ENCODE peak calls at places on chromosomes 1 and 21, in nine cellular contexts. One of them, this sample, is unnamed.

GRCh38 chr1:208516780-208517179 is 272.6 kb upstream of the PLXNA2 start:
- DNase-seq in hippocampal formation: no peak
- DNase-seq in AG04450: no peak
- DNase-seq in H7: no peak
- DNase-seq in AG20443: no peak
- DNase-seq in adrenal gland: no peak
- DNase-seq in brain pericyte: no peak
- DNase-seq in stimulated activated naive CD4-positive, alpha-beta T cell: no peak
- DNase-seq in fibroblast of the aortic adventitia: no peak
- DNase-seq in this sample: no peak

GRCh38 chr1:183676515-183677189 is 23.5 kb upstream of the APOBEC4 start:
- DNase-seq in AG04450: no peak
- DNase-seq in fibroblast of the aortic adventitia: peak
- DNase-seq in hippocampal formation: no peak
- DNase-seq in stimulated activated naive CD4-positive, alpha-beta T cell: no peak
- DNase-seq in adrenal gland: no peak
- DNase-seq in H7: no peak
- DNase-seq in brain pericyte: no peak
- DNase-seq in AG20443: peak
- DNase-seq in this sample: no peak

GRCh38 chr1:37486680-37487618 is 12.6 kb downstream of the ZC3H12A start:
- DNase-seq in stimulated activated naive CD4-positive, alpha-beta T cell: peak
- DNase-seq in hippocampal formation: peak
- DNase-seq in adrenal gland: peak
- DNase-seq in H7: peak
- DNase-seq in AG04450: no peak
- DNase-seq in brain pericyte: no peak
- DNase-seq in AG20443: peak
- DNase-seq in fibroblast of the aortic adventitia: peak
- DNase-seq in this sample: peak

GRCh38 chr1:227447531-227447990 is 115.8 kb upstream of the ZNF678 start:
- DNase-seq in AG04450: no peak
- DNase-seq in adrenal gland: no peak
- DNase-seq in fibroblast of the aortic adventitia: peak
- DNase-seq in stimulated activated naive CD4-positive, alpha-beta T cell: no peak
- DNase-seq in H7: peak
- DNase-seq in AG20443: peak
- DNase-seq in brain pericyte: no peak
- DNase-seq in hippocampal formation: no peak
- DNase-seq in this sample: peak

GRCh38 chr21:27636671-27637070 is 669.8 kb upstream of the ADAMTS5 start:
- DNase-seq in adrenal gland: no peak
- DNase-seq in brain pericyte: no peak
- DNase-seq in H7: no peak
- DNase-seq in fibroblast of the aortic adventitia: no peak
- DNase-seq in hippocampal formation: no peak
- DNase-seq in AG04450: no peak
- DNase-seq in AG20443: no peak
- DNase-seq in stimulated activated naive CD4-positive, alpha-beta T cell: no peak
- DNase-seq in this sample: no peak

GRCh38 chr1:87928623-87929022 is 599.9 kb downstream of the LMO4 start:
- DNase-seq in fibroblast of the aortic adventitia: no peak
- DNase-seq in AG20443: no peak
- DNase-seq in H7: no peak
- DNase-seq in adrenal gland: no peak
- DNase-seq in brain pericyte: no peak
- DNase-seq in hippocampal formation: no peak
- DNase-seq in AG04450: no peak
- DNase-seq in stimulated activated naive CD4-positive, alpha-beta T cell: no peak
- DNase-seq in this sample: peak

GRCh38 chr1:10598088-10598712 is 123.5 kb downstream of the PEX14 start:
- DNase-seq in fibroblast of the aortic adventitia: no peak
- DNase-seq in stimulated activated naive CD4-positive, alpha-beta T cell: no peak
- DNase-seq in H7: peak
- DNase-seq in brain pericyte: no peak
- DNase-seq in AG04450: no peak
- DNase-seq in hippocampal formation: peak
- DNase-seq in adrenal gland: no peak
- DNase-seq in AG20443: no peak
- DNase-seq in this sample: peak

GRCh38 chr1:51990478-51990965 is at the start of gene RAB3B:
- DNase-seq in AG04450: peak
- DNase-seq in hippocampal formation: no peak
- DNase-seq in H7: peak
- DNase-seq in fibroblast of the aortic adventitia: peak
- DNase-seq in brain pericyte: no peak
- DNase-seq in AG20443: peak
- DNase-seq in stimulated activated naive CD4-positive, alpha-beta T cell: peak
- DNase-seq in adrenal gland: peak
- DNase-seq in this sample: peak

GRCh38 chr1:9787702-9788101 is 36.1 kb downstream of the CLSTN1 start:
- DNase-seq in fibroblast of the aortic adventitia: no peak
- DNase-seq in adrenal gland: no peak
- DNase-seq in hippocampal formation: no peak
- DNase-seq in stimulated activated naive CD4-positive, alpha-beta T cell: peak
- DNase-seq in brain pericyte: no peak
- DNase-seq in H7: no peak
- DNase-seq in AG20443: no peak
- DNase-seq in AG04450: no peak
- DNase-seq in this sample: no peak

GRCh38 chr1:180940445-180940844 is 27.7 kb downstream of the KIAA1614 start:
- DNase-seq in fibroblast of the aortic adventitia: no peak
- DNase-seq in stimulated activated naive CD4-positive, alpha-beta T cell: no peak
- DNase-seq in adrenal gland: no peak
- DNase-seq in AG04450: no peak
- DNase-seq in hippocampal formation: no peak
- DNase-seq in AG20443: no peak
- DNase-seq in H7: no peak
- DNase-seq in brain pericyte: no peak
- DNase-seq in this sample: no peak

GRCh38 chr1:25565188-25565591 is 21.8 kb downstream of the LDLRAP1 start:
- DNase-seq in AG04450: no peak
- DNase-seq in AG20443: no peak
- DNase-seq in adrenal gland: no peak
- DNase-seq in H7: no peak
- DNase-seq in fibroblast of the aortic adventitia: no peak
- DNase-seq in stimulated activated naive CD4-positive, alpha-beta T cell: peak
- DNase-seq in hippocampal formation: no peak
- DNase-seq in brain pericyte: no peak
- DNase-seq in this sample: peak

GRCh38 chr1:80892452-80892995 is 908.2 kb upstream of the ADGRL2 start:
- DNase-seq in fibroblast of the aortic adventitia: no peak
- DNase-seq in AG20443: peak
- DNase-seq in adrenal gland: no peak
- DNase-seq in stimulated activated naive CD4-positive, alpha-beta T cell: no peak
- DNase-seq in hippocampal formation: no peak
- DNase-seq in AG04450: no peak
- DNase-seq in brain pericyte: no peak
- DNase-seq in H7: no peak
- DNase-seq in this sample: no peak

GRCh38 chr1:165376041-165376810 is 19.7 kb upstream of the LMX1A start:
- DNase-seq in brain pericyte: peak
- DNase-seq in adrenal gland: peak
- DNase-seq in stimulated activated naive CD4-positive, alpha-beta T cell: no peak
- DNase-seq in AG20443: peak
- DNase-seq in AG04450: no peak
- DNase-seq in hippocampal formation: peak
- DNase-seq in fibroblast of the aortic adventitia: peak
- DNase-seq in H7: peak
- DNase-seq in this sample: peak

GRCh38 chr1:235632538-235633219 is 16.9 kb downstream of the GNG4 start:
- DNase-seq in H7: no peak
- DNase-seq in hippocampal formation: no peak
- DNase-seq in adrenal gland: no peak
- DNase-seq in AG04450: no peak
- DNase-seq in AG20443: peak
- DNase-seq in stimulated activated naive CD4-positive, alpha-beta T cell: no peak
- DNase-seq in brain pericyte: no peak
- DNase-seq in fibroblast of the aortic adventitia: peak
- DNase-seq in this sample: no peak

GRCh38 chr1:69246109-69246508 is 321.6 kb upstream of the LRRC7 start:
- DNase-seq in AG04450: no peak
- DNase-seq in adrenal gland: no peak
- DNase-seq in H7: peak
- DNase-seq in hippocampal formation: no peak
- DNase-seq in stimulated activated naive CD4-positive, alpha-beta T cell: no peak
- DNase-seq in AG20443: no peak
- DNase-seq in brain pericyte: no peak
- DNase-seq in fibroblast of the aortic adventitia: no peak
- DNase-seq in this sample: no peak

GRCh38 chr1:2617981-2618470 is 14.8 kb downstream of the MMEL1 start:
- DNase-seq in fibroblast of the aortic adventitia: no peak
- DNase-seq in stimulated activated naive CD4-positive, alpha-beta T cell: no peak
- DNase-seq in H7: no peak
- DNase-seq in brain pericyte: no peak
- DNase-seq in hippocampal formation: no peak
- DNase-seq in adrenal gland: no peak
- DNase-seq in AG20443: no peak
- DNase-seq in AG04450: no peak
- DNase-seq in this sample: no peak